ENCODE peak calls at places on chromosomes 11 and 22, in seven cellular contexts. One of them, this sample, is unnamed.

GRCh38 chr11:46554205-46555162 is 39.3 kb downstream of the AMBRA1 start:
- DNase-seq in IMR-90: peak
- DNase-seq in upper lobe of left lung: no peak
- DNase-seq in ovary: no peak
- DNase-seq in HepG2: peak
- DNase-seq in right lobe of liver: no peak
- DNase-seq in NB4: peak
- DNase-seq in this sample: peak

GRCh38 chr11:9071694-9072093 is 19.7 kb downstream of the SCUBE2 start:
- DNase-seq in IMR-90: no peak
- DNase-seq in upper lobe of left lung: no peak
- DNase-seq in ovary: no peak
- DNase-seq in HepG2: no peak
- DNase-seq in right lobe of liver: no peak
- DNase-seq in NB4: no peak
- DNase-seq in this sample: no peak

GRCh38 chr11:119023741-119024140 is 5.2 kb downstream of the TRAPPC4 start:
- DNase-seq in IMR-90: no peak
- DNase-seq in upper lobe of left lung: no peak
- DNase-seq in ovary: no peak
- DNase-seq in HepG2: no peak
- DNase-seq in right lobe of liver: no peak
- DNase-seq in NB4: no peak
- DNase-seq in this sample: no peak

GRCh38 chr11:59792507-59792906 is 18.1 kb downstream of the MRPL16 start:
- DNase-seq in IMR-90: no peak
- DNase-seq in upper lobe of left lung: no peak
- DNase-seq in ovary: no peak
- DNase-seq in HepG2: no peak
- DNase-seq in right lobe of liver: no peak
- DNase-seq in NB4: no peak
- DNase-seq in this sample: no peak

GRCh38 chr11:76791861-76792260 is 8.7 kb downstream of the TSKU start:
- DNase-seq in IMR-90: peak
- DNase-seq in upper lobe of left lung: no peak
- DNase-seq in ovary: no peak
- DNase-seq in HepG2: peak
- DNase-seq in right lobe of liver: peak
- DNase-seq in NB4: peak
- DNase-seq in this sample: no peak

GRCh38 chr22:44671742-44672141 is 30.3 kb upstream of the PRR5 start:
- DNase-seq in IMR-90: peak
- DNase-seq in upper lobe of left lung: no peak
- DNase-seq in ovary: no peak
- DNase-seq in HepG2: peak
- DNase-seq in right lobe of liver: no peak
- DNase-seq in NB4: peak
- DNase-seq in this sample: no peak

GRCh38 chr11:16925495-16926065 is 88.6 kb downstream of the PLEKHA7 start:
- DNase-seq in IMR-90: no peak
- DNase-seq in upper lobe of left lung: peak
- DNase-seq in ovary: peak
- DNase-seq in HepG2: peak
- DNase-seq in right lobe of liver: peak
- DNase-seq in NB4: no peak
- DNase-seq in this sample: no peak

GRCh38 chr22:22094921-22095320 is 112.3 kb upstream of the TOP3B start:
- DNase-seq in IMR-90: peak
- DNase-seq in upper lobe of left lung: no peak
- DNase-seq in ovary: no peak
- DNase-seq in HepG2: no peak
- DNase-seq in right lobe of liver: no peak
- DNase-seq in NB4: no peak
- DNase-seq in this sample: no peak

GRCh38 chr11:120548682-120549209 is 37.2 kb downstream of the GRIK4 start:
- DNase-seq in IMR-90: no peak
- DNase-seq in upper lobe of left lung: no peak
- DNase-seq in ovary: no peak
- DNase-seq in HepG2: no peak
- DNase-seq in right lobe of liver: no peak
- DNase-seq in NB4: no peak
- DNase-seq in this sample: no peak

GRCh38 chr11:57321996-57322880 is 2.5 kb downstream of the TNKS1BP1 start:
- DNase-seq in IMR-90: peak
- DNase-seq in upper lobe of left lung: peak
- DNase-seq in ovary: peak
- DNase-seq in HepG2: peak
- DNase-seq in right lobe of liver: peak
- DNase-seq in NB4: peak
- DNase-seq in this sample: peak

GRCh38 chr11:11422291-11423128 is 69.5 kb upstream of the CSNK2A3 start:
- DNase-seq in IMR-90: no peak
- DNase-seq in upper lobe of left lung: no peak
- DNase-seq in ovary: no peak
- DNase-seq in HepG2: no peak
- DNase-seq in right lobe of liver: no peak
- DNase-seq in NB4: no peak
- DNase-seq in this sample: no peak

GRCh38 chr11:106390078-106390477 is 312.6 kb downstream of the AASDHPPT start:
- DNase-seq in IMR-90: no peak
- DNase-seq in upper lobe of left lung: no peak
- DNase-seq in ovary: no peak
- DNase-seq in HepG2: no peak
- DNase-seq in right lobe of liver: no peak
- DNase-seq in NB4: no peak
- DNase-seq in this sample: no peak

GRCh38 chr11:120054753-120055045 is 83.2 kb downstream of the TRIM29 start:
- DNase-seq in IMR-90: no peak
- DNase-seq in upper lobe of left lung: no peak
- DNase-seq in ovary: no peak
- DNase-seq in HepG2: no peak
- DNase-seq in right lobe of liver: no peak
- DNase-seq in NB4: no peak
- DNase-seq in this sample: no peak

GRCh38 chr11:124724854-124725718 is 14.7 kb upstream of the NRGN start:
- DNase-seq in IMR-90: no peak
- DNase-seq in upper lobe of left lung: peak
- DNase-seq in ovary: no peak
- DNase-seq in HepG2: peak
- DNase-seq in right lobe of liver: no peak
- DNase-seq in NB4: peak
- DNase-seq in this sample: no peak

GRCh38 chr11:123302751-123303195 is 107.7 kb upstream of the CLMP start:
- DNase-seq in IMR-90: peak
- DNase-seq in upper lobe of left lung: no peak
- DNase-seq in ovary: no peak
- DNase-seq in HepG2: no peak
- DNase-seq in right lobe of liver: no peak
- DNase-seq in NB4: peak
- DNase-seq in this sample: no peak

GRCh38 chr22:28977481-28977971 is 84.1 kb downstream of the C22orf31 start:
- DNase-seq in IMR-90: no peak
- DNase-seq in upper lobe of left lung: no peak
- DNase-seq in ovary: no peak
- DNase-seq in HepG2: peak
- DNase-seq in right lobe of liver: no peak
- DNase-seq in NB4: no peak
- DNase-seq in this sample: no peak
- TF ChIP-seq CTCF in IMR-90: no peak
- TF ChIP-seq CTCF in upper lobe of left lung: no peak
- TF ChIP-seq CTCF in ovary: no peak
- TF ChIP-seq CTCF in HepG2: peak
- TF ChIP-seq CTCF in right lobe of liver: no peak
- TF ChIP-seq CTCF in NB4: no peak
- TF ChIP-seq CTCF in this sample: no peak

GRCh38 chr22:39519681-39520053 is 695 bp upstream of the ATF4 start:
- DNase-seq in IMR-90: no peak
- DNase-seq in upper lobe of left lung: peak
- DNase-seq in ovary: peak
- DNase-seq in HepG2: peak
- DNase-seq in right lobe of liver: peak
- DNase-seq in NB4: no peak
- DNase-seq in this sample: peak

GRCh38 chr22:39518996-39519680 is 1.2 kb upstream of the ATF4 start:
- DNase-seq in IMR-90: peak
- DNase-seq in upper lobe of left lung: no peak
- DNase-seq in ovary: no peak
- DNase-seq in HepG2: no peak
- DNase-seq in right lobe of liver: no peak
- DNase-seq in NB4: no peak
- DNase-seq in this sample: no peak

GRCh38 chr22:39517470-39517869 is 2.9 kb upstream of the ATF4 start:
- DNase-seq in IMR-90: no peak
- DNase-seq in upper lobe of left lung: no peak
- DNase-seq in ovary: no peak
- DNase-seq in HepG2: no peak
- DNase-seq in right lobe of liver: no peak
- DNase-seq in NB4: no peak
- DNase-seq in this sample: no peak

GRCh38 chr22:39520054-39520873 is at the start of gene ATF4:
- DNase-seq in IMR-90: peak
- DNase-seq in upper lobe of left lung: peak
- DNase-seq in ovary: peak
- DNase-seq in HepG2: peak
- DNase-seq in right lobe of liver: peak
- DNase-seq in NB4: peak
- DNase-seq in this sample: peak

DNA sequence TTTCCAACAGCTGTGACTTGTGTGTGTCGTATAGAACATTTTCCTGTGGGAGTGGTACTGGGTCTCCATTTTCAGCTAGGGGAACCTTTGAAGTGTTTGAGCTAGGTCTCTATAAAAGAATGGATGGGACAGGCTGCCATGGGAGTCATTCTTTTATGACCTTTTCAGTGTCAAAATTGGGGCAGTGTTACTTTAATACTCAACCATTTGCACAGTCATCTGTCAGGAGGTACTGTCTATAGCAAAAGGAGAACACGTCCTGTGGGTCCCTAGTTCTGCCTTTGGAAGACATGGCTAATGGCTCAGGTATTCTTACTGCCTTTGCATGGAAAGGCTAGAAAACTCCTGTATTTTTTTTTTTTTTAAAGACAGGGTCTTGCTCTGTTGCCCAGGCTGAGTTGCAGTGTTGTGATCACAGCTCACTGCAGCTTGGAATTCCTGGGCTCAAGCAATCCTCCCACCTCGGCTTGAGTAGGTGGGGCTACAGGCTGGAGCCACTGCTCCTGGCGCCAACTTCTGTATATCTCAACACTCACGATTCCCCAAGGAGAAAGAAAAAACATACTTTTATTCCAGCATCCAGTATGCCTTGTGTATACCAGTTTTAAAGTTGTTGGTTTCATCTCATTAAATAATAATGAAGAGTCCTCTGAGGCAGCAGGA is 2.1 kb upstream of the ATF4 start:
- DNase-seq in IMR-90: peak
- DNase-seq in upper lobe of left lung: no peak
- DNase-seq in ovary: no peak
- DNase-seq in HepG2: no peak
- DNase-seq in right lobe of liver: no peak
- DNase-seq in NB4: no peak
- DNase-seq in this sample: no peak
- H3K4me3 ChIP-seq in IMR-90: no peak
- H3K4me3 ChIP-seq in upper lobe of left lung: no peak
- H3K4me3 ChIP-seq in ovary: no peak
- H3K4me3 ChIP-seq in HepG2: peak
- H3K4me3 ChIP-seq in right lobe of liver: no peak
- H3K4me3 ChIP-seq in NB4: peak
- H3K4me3 ChIP-seq in this sample: no peak

GRCh38 chr22:41407433-41407832 is 25.7 kb downstream of the TEF start:
- DNase-seq in IMR-90: no peak
- DNase-seq in upper lobe of left lung: no peak
- DNase-seq in ovary: no peak
- DNase-seq in HepG2: no peak
- DNase-seq in right lobe of liver: no peak
- DNase-seq in NB4: no peak
- DNase-seq in this sample: no peak

GRCh38 chr22:41403532-41404318 is 22.0 kb downstream of the TEF start:
- DNase-seq in IMR-90: peak
- DNase-seq in upper lobe of left lung: peak
- DNase-seq in ovary: peak
- DNase-seq in HepG2: peak
- DNase-seq in right lobe of liver: peak
- DNase-seq in NB4: peak
- DNase-seq in this sample: peak

GRCh38 chr22:41408665-41409064 is 26.9 kb downstream of the TEF start:
- DNase-seq in IMR-90: no peak
- DNase-seq in upper lobe of left lung: no peak
- DNase-seq in ovary: no peak
- DNase-seq in HepG2: no peak
- DNase-seq in right lobe of liver: no peak
- DNase-seq in NB4: no peak
- DNase-seq in this sample: no peak

GRCh38 chr22:41401781-41402648 is 20.3 kb downstream of the TEF start:
- DNase-seq in IMR-90: peak
- DNase-seq in upper lobe of left lung: peak
- DNase-seq in ovary: peak
- DNase-seq in HepG2: peak
- DNase-seq in right lobe of liver: peak
- DNase-seq in NB4: no peak
- DNase-seq in this sample: no peak

GRCh38 chr22:41405588-41405987 is 23.8 kb downstream of the TEF start:
- DNase-seq in IMR-90: no peak
- DNase-seq in upper lobe of left lung: no peak
- DNase-seq in ovary: no peak
- DNase-seq in HepG2: no peak
- DNase-seq in right lobe of liver: no peak
- DNase-seq in NB4: no peak
- DNase-seq in this sample: no peak
- TF ChIP-seq POLR2A in IMR-90: no peak
- TF ChIP-seq POLR2A in upper lobe of left lung: no peak
- TF ChIP-seq POLR2A in ovary: no peak
- TF ChIP-seq POLR2A in HepG2: no peak
- TF ChIP-seq POLR2A in right lobe of liver: no peak
- TF ChIP-seq POLR2A in NB4: no peak
- TF ChIP-seq POLR2A in this sample: no peak

DNA sequence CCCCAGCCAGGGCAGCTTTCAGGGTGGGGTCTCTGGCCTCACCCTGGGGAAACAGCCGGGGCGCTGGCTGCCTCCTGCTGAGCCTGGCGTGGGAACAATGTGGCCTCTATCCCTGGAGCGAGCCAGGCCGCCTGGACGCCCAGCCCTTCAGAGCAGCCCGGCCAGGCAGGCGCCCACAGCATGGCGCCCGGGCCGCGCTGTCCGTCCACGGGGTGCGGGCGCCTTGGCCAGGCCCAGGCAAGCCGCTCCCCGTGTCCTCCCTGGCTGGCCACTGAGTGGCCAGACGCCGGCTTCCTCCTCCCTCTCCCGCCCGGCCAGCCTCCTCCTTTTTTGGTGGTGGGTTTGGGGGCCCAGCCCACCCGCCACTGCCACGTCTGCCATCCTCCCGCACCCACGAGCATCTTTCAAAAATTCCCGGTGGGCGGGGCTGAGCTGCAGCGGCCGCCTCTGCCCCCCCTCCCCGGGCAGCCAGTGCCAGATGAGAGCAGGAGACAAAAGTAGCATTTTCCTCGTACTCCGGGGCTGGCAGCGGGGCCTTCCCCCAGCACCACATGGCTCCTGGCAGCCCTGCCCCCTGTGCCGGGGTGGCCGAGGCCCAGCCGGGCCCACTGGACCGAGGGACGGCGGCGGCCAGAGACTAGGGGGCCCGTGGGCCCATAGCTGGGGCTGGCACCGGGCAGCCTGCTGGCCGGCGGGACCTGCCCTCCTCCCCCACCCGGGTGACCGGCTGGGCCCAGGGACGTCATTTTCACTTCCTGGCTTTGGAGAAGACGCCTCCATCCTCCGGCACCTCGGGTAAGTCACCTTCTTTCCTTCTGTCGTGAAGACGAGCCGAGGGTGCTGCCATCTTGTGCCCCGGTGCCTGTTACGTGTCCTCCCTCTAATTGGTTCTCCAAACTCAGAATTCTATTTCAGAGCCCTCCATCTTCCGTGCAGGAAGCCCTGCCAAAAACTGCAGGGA is 70.2 kb upstream of the PPARA start:
- DNase-seq in IMR-90: no peak
- DNase-seq in upper lobe of left lung: peak
- DNase-seq in ovary: peak
- DNase-seq in HepG2: no peak
- DNase-seq in right lobe of liver: peak
- DNase-seq in NB4: no peak
- DNase-seq in this sample: peak
- TF ChIP-seq CTCF in IMR-90: no peak
- TF ChIP-seq CTCF in upper lobe of left lung: no peak
- TF ChIP-seq CTCF in ovary: no peak
- TF ChIP-seq CTCF in HepG2: no peak
- TF ChIP-seq CTCF in right lobe of liver: no peak
- TF ChIP-seq CTCF in NB4: no peak
- TF ChIP-seq CTCF in this sample: no peak